ENCODE peak calls at places on chromosome 10, in nine cellular contexts. W is upper lobe of left lung; J is neural progenitor cell; A is sigmoid colon; V is CD8-positive, alpha-beta T cell; H is cardiac muscle cell; G is astrocyte; K is brain microvascular endothelial cell; S is ovary. N is an unnamed sample.

GRCh38 chr10:56317603-56318002 is 43.5 kb downstream of the ZWINT start:
- DNase-seq in W (peak; percentile 2), J (no peak), A (no peak), V (no peak), H (no peak), G (no peak), K (no peak), S (no peak), N (no peak)

GRCh38 chr10:125982256-125982948 is 86.0 kb downstream of the FANK1 start:
- DNase-seq in W (no peak), J (peak; percentile 79), A (no peak), V (no peak), H (peak; percentile 76), G (peak; percentile 59), K (peak; percentile 74), S (no peak), N (no peak)

GRCh38 chr10:6423004-6423403 is 157.1 kb downstream of the PRKCQ start:
- DNase-seq in W (no peak), J (no peak), A (no peak), V (no peak), H (no peak), G (no peak), K (no peak), S (no peak), N (no peak)

GRCh38 chr10:24718031-24718855 is 5.4 kb downstream of the ARHGAP21 start:
- DNase-seq in W (no peak), J (no peak), A (no peak), V (no peak), H (peak; percentile 79), G (peak; percentile 77), K (peak; percentile 56), S (no peak), N (no peak)

GRCh38 chr10:31645786-31646185 is 282.8 kb downstream of the ARHGAP12 start:
- DNase-seq in W (no peak), J (no peak), A (no peak), V (no peak), H (no peak), G (peak; percentile 58), K (no peak), S (no peak), N (no peak)

GRCh38 chr10:72062832-72063702 is 25.3 kb downstream of the SPOCK2 start:
- DNase-seq in W (peak; percentile 77), J (no peak), A (no peak), V (no peak), H (no peak), G (no peak), K (no peak), S (no peak), N (no peak)

GRCh38 chr10:130764651-130765050 is 546.9 kb downstream of the TCERG1L start:
- DNase-seq in W (no peak), J (no peak), A (peak; percentile 29), V (no peak), H (no peak), G (no peak), K (no peak), S (no peak), N (no peak)

GRCh38 chr10:96752380-96752779 is 32.1 kb upstream of the PIK3AP1 start:
- DNase-seq in W (no peak), J (no peak), A (no peak), V (no peak), H (no peak), G (no peak), K (no peak), S (no peak), N (no peak)

GRCh38 chr10:57018452-57018851 is 657.4 kb upstream of the ZWINT start:
- DNase-seq in W (no peak), J (no peak), A (no peak), V (no peak), H (no peak), G (no peak), K (no peak), S (no peak), N (no peak)

GRCh38 chr10:72158174-72158573 is 57.6 kb upstream of the ANAPC16 start:
- DNase-seq in W (no peak), J (peak; percentile 23), A (no peak), V (no peak), H (no peak), G (no peak), K (no peak), S (no peak), N (no peak)

GRCh38 chr10:124739119-124739921 is 4.9 kb downstream of the FAM53B start:
- DNase-seq in W (no peak), J (peak; percentile 27), A (peak; percentile 74), V (no peak), H (peak; percentile 50), G (no peak), K (no peak), S (no peak), N (peak; percentile 28)

GRCh38 chr10:125535559-125535958 is 147.4 kb downstream of the TEX36 start:
- DNase-seq in W (no peak), J (no peak), A (no peak), V (no peak), H (no peak), G (no peak), K (no peak), S (no peak), N (no peak)

GRCh38 chr10:101767966-101768790 is 7.7 kb downstream of the FGF8 start:
- DNase-seq in W (no peak), J (peak; percentile 35), A (peak; percentile 43), V (no peak), H (no peak), G (no peak), K (no peak), S (no peak), N (no peak)

GRCh38 chr10:22087365-22087738 is 83.8 kb upstream of the DNAJC1 start:
- DNase-seq in W (no peak), J (no peak), A (no peak), V (no peak), H (no peak), G (no peak), K (no peak), S (no peak), N (no peak)

GRCh38 chr10:4686644-4686996 is 139.4 kb upstream of the AKR1E2 start:
- DNase-seq in W (no peak), J (no peak), A (no peak), V (no peak), H (peak; percentile 77), G (peak; percentile 99), K (peak; percentile 81), S (no peak), N (no peak)

GRCh38 chr10:99619851-99620712 is at the start of gene SLC25A28:
- DNase-seq in W (peak; percentile 94), J (peak; percentile 99), A (peak; percentile 99), V (no peak), H (peak; percentile 100), G (peak; percentile 100), K (peak; percentile 100), S (peak; percentile 95), N (peak; percentile 98)

GRCh38 chr10:44962870-44963738 is 3.5 kb downstream of the RASSF4 start:
- DNase-seq in W (no peak), J (peak; percentile 76), A (peak; percentile 67), V (no peak), H (no peak), G (no peak), K (no peak), S (no peak), N (no peak)
- TF ChIP-seq CTCF in W (peak; percentile 36), J (peak; percentile 42), A (no peak), V (no peak), H (peak; percentile 14), G (no peak), K (peak; percentile 44), S (no peak), N (no peak)

DNA sequence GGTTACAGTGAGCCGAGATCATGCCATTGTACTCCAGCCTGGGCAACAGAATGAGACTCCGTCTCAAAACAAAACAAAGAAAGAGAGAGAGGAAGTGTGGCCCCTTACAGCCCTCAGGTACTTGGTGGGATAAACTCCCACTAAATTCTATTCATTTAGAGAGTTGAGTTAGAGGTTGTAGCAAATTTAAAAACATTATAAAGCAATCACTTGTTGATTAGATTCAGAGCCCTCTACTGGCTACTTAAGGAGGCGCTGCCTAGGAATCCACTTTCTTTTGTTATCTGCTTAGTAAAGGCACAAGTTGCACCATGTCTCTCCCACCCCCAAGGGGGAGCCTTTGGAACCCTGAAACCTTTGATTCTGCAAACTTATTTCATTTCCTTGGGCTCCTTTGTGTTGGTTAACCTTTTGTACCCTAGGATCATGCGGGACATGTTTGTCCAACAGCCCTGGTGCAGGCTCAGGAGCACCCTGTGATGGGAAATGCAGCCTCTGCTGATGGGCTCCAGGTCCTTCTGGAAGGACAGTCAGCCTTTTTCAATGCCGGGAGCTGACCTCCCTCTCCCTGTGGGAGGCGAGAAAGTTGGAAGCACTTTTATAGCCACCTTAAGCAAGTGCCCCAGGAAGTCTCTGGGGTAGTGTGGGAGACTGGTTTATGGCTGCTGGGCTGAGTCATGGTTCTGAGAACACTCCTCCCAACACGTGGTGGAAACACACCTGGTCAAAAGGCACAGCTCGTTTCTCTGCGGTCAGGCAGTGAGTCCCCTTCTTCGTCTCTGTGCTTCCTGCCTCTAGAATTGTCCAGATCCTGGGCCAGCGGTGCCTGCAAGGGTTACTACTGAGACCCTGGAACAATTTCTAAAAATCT is 2.3 kb downstream of the HKDC1 start:
- DNase-seq in W (no peak), J (peak; percentile 77), A (no peak), V (no peak), H (peak; percentile 76), G (peak; percentile 44), K (peak; percentile 59), S (no peak), N (no peak)
- H3K4me3 ChIP-seq in W (peak overlapping the region; percentile 34), J (no peak overlapping the region), A (no peak overlapping the region), V (no peak overlapping the region), H (no peak overlapping the region), G (no peak overlapping the region), K (no peak overlapping the region), S (no peak overlapping the region), N (no peak overlapping the region)

GRCh38 chr10:110881247-110881646 is 9.5 kb downstream of the PDCD4 start:
- DNase-seq in W (no peak), J (no peak), A (peak; percentile 58), V (no peak), H (no peak), G (no peak), K (no peak), S (no peak), N (no peak)
- TF ChIP-seq CTCF in W (no peak), J (no peak), A (no peak), V (no peak), H (no peak), G (no peak), K (no peak), S (no peak), N (no peak)

GRCh38 chr10:79434816-79435215 is 10.6 kb downstream of the ZCCHC24 start:
- DNase-seq in W (no peak), J (no peak), A (peak; percentile 83), V (no peak), H (peak; percentile 76), G (peak; percentile 80), K (peak; percentile 68), S (peak; percentile 77), N (peak; percentile 66)

GRCh38 chr10:79436850-79437103 is 8.6 kb downstream of the ZCCHC24 start:
- DNase-seq in W (no peak), J (no peak), A (peak; percentile 67), V (no peak), H (no peak), G (no peak), K (no peak), S (no peak), N (no peak)

GRCh38 chr10:79434223-79434687 is 11.2 kb downstream of the ZCCHC24 start:
- DNase-seq in W (no peak), J (no peak), A (no peak), V (no peak), H (peak; percentile 34), G (peak; percentile 69), K (peak; percentile 38), S (peak; percentile 35), N (peak; percentile 20)

GRCh38 chr10:79436066-79436849 is 9.2 kb downstream of the ZCCHC24 start:
- DNase-seq in W (no peak), J (no peak), A (peak; percentile 66), V (no peak), H (no peak), G (no peak), K (no peak), S (peak; percentile 39), N (no peak)

GRCh38 chr10:79435271-79436065 is 10.0 kb downstream of the ZCCHC24 start:
- DNase-seq in W (no peak), J (peak; percentile 41), A (peak; percentile 88), V (no peak), H (peak; percentile 76), G (no peak), K (no peak), S (peak; percentile 78), N (peak; percentile 70)
- H3K4me3 ChIP-seq in W (no peak overlapping the region), J (no peak overlapping the region), A (peak overlapping the region; percentile 5), V (no peak overlapping the region), H (no peak overlapping the region), G (peak overlapping the region; percentile 3), K (no peak overlapping the region), S (peak overlapping the region; percentile 40), N (peak overlapping the region; percentile 4)

N was measured in uterus.